ENCODE peak calls at places on chromosomes 6 and 20, in five cellular contexts. W is HEK293T, N is H1, G is HepG2, B is GM12878. Y is an unnamed sample.

GRCh38 chr6:18090349-18090786 is 32.1 kb downstream of the NHLRC1 start:
- DNase-seq in W (no peak), N (no peak), G (no peak), B (no peak), Y (no peak)

GRCh38 chr6:99432877-99433276 is 7.8 kb upstream of the PNISR start:
- DNase-seq in W (no peak), N (no peak), G (peak; percentile 45), B (no peak), Y (no peak)

GRCh38 chr6:135506270-135506997 is 8.9 kb upstream of the AHI1 start:
- DNase-seq in W (peak; percentile 41), N (no peak), G (peak; percentile 45), B (no peak), Y (no peak)

GRCh38 chr6:3228046-3228671 is 706 bp upstream of the TUBB2B start:
- DNase-seq in W (no peak), N (peak; percentile 89), G (no peak), B (no peak), Y (no peak)

GRCh38 chr6:48068326-48069191 is 42.4 kb downstream of the PTCHD4 start:
- DNase-seq in W (peak; percentile 8), N (peak; percentile 60), G (no peak), B (no peak), Y (peak; percentile 9)

GRCh38 chr6:137086031-137086430 is 41.3 kb upstream of the IL20RA start:
- DNase-seq in W (no peak), N (no peak), G (no peak), B (no peak), Y (no peak)

GRCh38 chr20:2314759-2315439 is 19.1 kb downstream of the TGM3 start:
- DNase-seq in W (no peak), N (no peak), G (no peak), B (no peak), Y (no peak)

GRCh38 chr6:37575221-37575620 is 75.5 kb upstream of the CCDC167 start:
- DNase-seq in W (no peak), N (no peak), G (no peak), B (no peak), Y (no peak)

GRCh38 chr6:127481628-127482027 is 22.4 kb upstream of the KIAA0408 start:
- DNase-seq in W (no peak), N (no peak), G (no peak), B (no peak), Y (no peak)
- TF ChIP-seq SUZ12 in W (no peak), N (no peak), G (no peak), B (no peak), Y (no peak)

GRCh38 chr6:79498842-79499241 is 38.4 kb downstream of the LCA5 start:
- DNase-seq in W (no peak), N (no peak), G (no peak), B (no peak), Y (no peak)
- TF ChIP-seq SUZ12 in W (no peak), N (no peak), G (no peak), B (no peak), Y (no peak)

DNA sequence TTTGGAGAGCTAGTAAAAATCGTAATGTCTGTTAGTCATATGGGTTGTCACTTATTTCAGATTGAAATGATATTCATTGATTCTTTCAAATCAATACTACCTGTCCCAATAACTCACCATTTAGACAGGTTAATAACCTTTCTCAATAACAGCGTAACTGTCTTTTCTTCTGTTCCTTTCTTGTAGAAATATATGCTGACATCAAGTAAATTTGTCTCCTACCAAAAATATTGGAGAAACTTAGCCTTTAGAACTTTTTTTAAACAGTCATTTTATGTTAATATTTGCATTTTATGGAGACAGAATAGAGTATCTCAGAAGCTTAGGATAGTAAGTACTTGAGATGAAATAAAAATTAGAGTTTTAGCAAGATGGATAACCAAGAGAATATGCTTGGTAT is 278.2 kb downstream of the UST start:
- DNase-seq in W (no peak), N (no peak), G (no peak), B (no peak), Y (no peak)
- TF ChIP-seq SUZ12 in W (no peak), N (no peak), G (no peak), B (no peak), Y (no peak)

DNA sequence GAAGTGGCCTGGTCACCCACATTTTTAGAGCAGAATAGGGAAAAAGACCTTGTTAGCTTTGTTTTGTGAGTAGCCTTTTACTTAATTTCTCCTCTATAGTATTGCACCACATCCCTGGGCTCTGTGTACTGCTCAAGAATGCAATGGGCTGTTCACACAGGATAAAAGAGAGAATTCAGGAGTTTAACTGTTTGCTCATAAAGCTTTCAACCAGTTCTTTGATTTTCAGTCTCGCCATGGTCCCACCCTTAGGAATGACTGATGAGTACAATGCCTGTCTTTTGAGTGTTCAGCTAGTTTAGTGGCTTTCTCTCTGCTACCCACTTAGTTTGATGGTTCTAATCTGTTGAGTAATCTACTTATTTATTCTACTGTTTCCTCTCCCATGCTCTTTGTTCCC is 129.7 kb downstream of the PLG start:
- DNase-seq in W (no peak), N (no peak), G (peak; percentile 32), B (no peak), Y (no peak)
- TF ChIP-seq SUZ12 in W (no peak), N (no peak), G (no peak), B (no peak), Y (no peak)

DNA sequence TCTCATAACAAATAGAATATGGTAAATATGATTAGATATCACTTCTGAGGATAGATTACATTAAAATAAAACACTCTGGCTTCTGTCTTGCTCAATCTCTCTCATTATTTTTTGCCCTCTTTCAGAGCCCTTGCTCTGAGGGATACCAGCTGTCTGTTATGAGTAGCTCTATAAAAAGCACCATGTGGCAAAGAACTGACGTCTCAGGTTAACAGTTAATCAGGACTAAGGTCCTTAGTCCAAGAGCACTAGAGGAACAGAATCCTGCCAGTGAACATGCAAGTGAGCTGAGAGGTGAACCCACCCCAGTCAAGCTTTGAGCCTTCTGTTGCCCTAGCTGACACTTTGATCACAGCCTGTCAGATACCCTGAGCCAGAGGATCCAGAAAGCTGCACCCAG is 402.2 kb upstream of the HTR1E start:
- DNase-seq in W (no peak), N (no peak), G (no peak), B (no peak), Y (no peak)
- TF ChIP-seq SUZ12 in W (no peak), N (no peak), G (no peak), B (no peak), Y (no peak)

DNA sequence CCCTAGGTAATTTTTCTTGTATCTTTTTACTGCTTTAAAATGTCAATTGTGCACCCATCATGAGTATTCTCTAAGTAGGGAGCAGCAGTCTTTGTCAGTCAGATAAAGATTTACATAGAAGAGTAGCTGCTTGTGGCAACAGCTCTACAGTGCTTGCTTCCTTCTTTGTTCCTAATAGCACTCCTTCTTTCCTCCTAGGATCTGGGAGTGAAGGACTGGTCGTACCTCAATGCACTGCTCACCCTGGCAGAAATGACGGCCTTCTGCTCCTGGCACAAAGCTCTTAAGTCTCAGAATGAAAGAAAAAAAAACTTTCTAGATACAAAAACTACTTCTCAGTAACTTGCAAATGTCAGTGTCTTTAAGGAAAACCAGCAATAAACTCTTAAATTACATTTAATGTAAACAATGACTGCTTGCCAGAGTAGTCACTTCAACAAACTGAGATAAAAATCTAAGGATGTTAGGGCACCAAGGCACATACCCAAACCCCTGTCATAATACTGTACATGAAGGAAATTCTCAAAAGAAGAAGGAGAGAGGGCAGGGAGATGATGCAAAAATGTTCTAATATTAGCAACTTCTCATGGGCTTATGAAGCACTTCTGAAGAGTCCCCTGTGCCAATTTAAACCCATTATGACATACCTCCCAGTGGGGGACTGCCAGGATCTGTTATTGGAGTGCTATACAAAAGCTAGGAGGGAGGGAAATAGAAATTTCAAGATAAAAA is 34.0 kb downstream of the NCOA6 start:
- DNase-seq in W (no peak), N (no peak), G (no peak), B (no peak), Y (peak; percentile 18)
- TF ChIP-seq SUZ12 in W (no peak), N (no peak), G (no peak), B (no peak), Y (no peak)

GRCh38 chr6:49787176-49787575 is at the start of gene PGK2:
- DNase-seq in W (peak; percentile 35), N (peak; percentile 71), G (no peak), B (no peak), Y (peak; percentile 18)
- TF ChIP-seq SUZ12 in W (no peak), N (no peak), G (no peak), B (no peak), Y (no peak)